ENCODE peak calls at places on chromosomes 11 and 22, in six cellular contexts. F, X, H, G, N and D are unnamed samples.

GRCh38 chr11:91926967-91927366 is 297.7 kb upstream of the FAT3 start:
- DNase-seq in F (no peak), N (no peak), G (no peak), X (no peak), H (no peak), D (no peak)

GRCh38 chr22:46686221-46686872 is 51.7 kb downstream of the CERK start:
- DNase-seq in N (no peak), X (no peak), H (no peak), F (no peak), G (no peak), D (no peak)

GRCh38 chr22:17056807-17057206 is 28.0 kb upstream of the IL17RA start:
- DNase-seq in G (no peak), N (no peak), F (no peak), H (no peak), X (no peak), D (no peak)

GRCh38 chr11:563066-563811 is 2.5 kb downstream of the RASSF7 start:
- DNase-seq in N (no peak), G (no peak), F (no peak), X (no peak), H (no peak), D (peak)

GRCh38 chr11:126082251-126083109 is 19.8 kb upstream of the CDON start:
- DNase-seq in H (no peak), F (peak), G (no peak), N (peak), X (no peak), D (no peak)

GRCh38 chr22:36252754-36253522 is at the start of gene APOL1:
- DNase-seq in H (no peak), X (peak), N (peak), F (no peak), G (peak), D (peak)

GRCh38 chr22:26432619-26433311 is 3.7 kb downstream of the ASPHD2 start:
- DNase-seq in F (no peak), G (no peak), X (no peak), N (no peak), H (no peak), D (peak)

GRCh38 chr11:16987205-16987568 is 27.0 kb downstream of the PLEKHA7 start:
- DNase-seq in G (no peak), F (no peak), X (no peak), H (no peak), N (peak), D (no peak)

GRCh38 chr22:30940655-30941362 is 27.8 kb downstream of the MORC2 start:
- DNase-seq in F (no peak), N (no peak), H (no peak), G (no peak), X (no peak), D (no peak)

GRCh38 chr22:47515384-47516125 is 753.1 kb downstream of the TBC1D22A start:
- DNase-seq in F (no peak), N (no peak), H (no peak), X (no peak), G (no peak), D (no peak)

GRCh38 chr11:12362857-12363256 is 14.5 kb upstream of the PARVA start:
- DNase-seq in F (no peak), X (no peak), G (no peak), N (no peak), H (no peak), D (no peak)

GRCh38 chr22:24893341-24894070 is 53.0 kb downstream of the LHFPL7 start:
- DNase-seq in F (no peak), N (no peak), H (no peak), G (no peak), X (no peak), D (no peak)

GRCh38 chr11:12544986-12545775 is 129.0 kb upstream of the TEAD1 start:
- DNase-seq in N (no peak), X (peak), G (peak), H (no peak), F (no peak), D (peak)

GRCh38 chr11:68525930-68526329 is 65.4 kb downstream of the PPP6R3 start:
- DNase-seq in H (no peak), F (no peak), G (no peak), X (peak), N (no peak), D (peak)

GRCh38 chr22:46390652-46391301 is 55.3 kb downstream of the TRMU start:
- DNase-seq in F (no peak), H (no peak), N (no peak), X (peak), G (no peak), D (peak)

GRCh38 chr22:36781656-36782627 is 6.0 kb upstream of the IFT27 start:
- DNase-seq in F (peak), X (peak), N (peak), G (peak), H (peak), D (peak)

GRCh38 chr11:115194798-115195101 is 309.5 kb downstream of the CADM1 start:
- DNase-seq in H (no peak), X (peak), N (no peak), G (no peak), F (no peak), D (no peak)

GRCh38 chr11:33515347-33515746 is 185.3 kb downstream of the C11orf91 start:
- DNase-seq in N (no peak), F (no peak), G (no peak), X (peak), H (no peak), D (no peak)

GRCh38 chr11:33869511-33870422 is 22.1 kb downstream of the LMO2 start:
- DNase-seq in H (no peak), X (peak), G (peak), F (no peak), N (peak), D (peak)

GRCh38 chr11:62732830-62733229 is 4.5 kb downstream of the TTC9C start:
- DNase-seq in H (no peak), G (peak), N (no peak), X (peak), F (no peak), D (no peak)

GRCh38 chr11:83724704-83725114 is 438.5 kb upstream of the CCDC90B start:
- DNase-seq in F (peak), N (peak), X (no peak), G (peak), H (no peak), D (peak)

GRCh38 chr11:96282846-96283245 is 60.1 kb downstream of the MAML2 start:
- DNase-seq in G (no peak), F (no peak), X (no peak), H (no peak), N (no peak), D (no peak)

GRCh38 chr22:23057331-23057730 is 13.0 kb upstream of the GNAZ start:
- DNase-seq in N (no peak), X (no peak), F (no peak), G (no peak), H (no peak), D (no peak)

GRCh38 chr11:77094841-77095365 is 7.7 kb upstream of the OMP start:
- DNase-seq in G (no peak), N (no peak), X (no peak), H (no peak), F (no peak), D (no peak)

GRCh38 chr11:114183041-114183511 is 113.1 kb upstream of the NNMT start:
- DNase-seq in G (peak), H (no peak), X (no peak), N (no peak), F (no peak), D (no peak)

GRCh38 chr11:15800121-15800800 is 556.1 kb downstream of the SOX6 start:
- DNase-seq in G (peak), H (no peak), F (no peak), N (no peak), X (peak), D (peak)

GRCh38 chr11:11760838-11761237 is 80.9 kb upstream of the USP47 start:
- DNase-seq in F (no peak), N (no peak), X (no peak), G (no peak), H (no peak), D (no peak)

GRCh38 chr22:47030881-47031627 is 268.6 kb downstream of the TBC1D22A start:
- DNase-seq in H (no peak), N (no peak), F (no peak), X (no peak), G (no peak), D (no peak)

GRCh38 chr11:2328656-2329354 is 27.0 kb downstream of the TSPAN32 start:
- DNase-seq in X (no peak), H (peak), G (no peak), N (no peak), F (no peak), D (no peak)

GRCh38 chr22:26589367-26589844 is 526 bp downstream of the TPST2 start:
- DNase-seq in N (no peak), X (peak), F (no peak), H (peak), G (peak), D (no peak)

GRCh38 chr11:1305558-1306056 is 3.8 kb downstream of the TOLLIP start:
- DNase-seq in H (no peak), G (no peak), N (peak), F (no peak), X (no peak), D (no peak)

GRCh38 chr11:66268953-66269906 is 791 bp downstream of the RAB1B start:
- DNase-seq in X (peak), H (no peak), G (peak), F (no peak), N (peak), D (no peak)
- H3K18ac ChIP-seq in X (peak), H (peak), G (peak), F (peak), N (no peak), D (peak)

GRCh38 chr11:67409781-67410368 is 5.6 kb upstream of the CARNS1 start:
- DNase-seq in G (no peak), X (no peak), N (peak), F (peak), H (no peak), D (no peak)
- H2AFZ ChIP-seq in G (peak), X (no peak), N (no peak), F (no peak), H (no peak), D (no peak)

GRCh38 chr11:24837112-24837511 is 340.3 kb downstream of the LUZP2 start:
- DNase-seq in F (no peak), G (no peak), N (no peak), H (no peak), X (no peak), D (no peak)

GRCh38 chr11:24828938-24829337 is 332.1 kb downstream of the LUZP2 start:
- DNase-seq in H (no peak), G (no peak), N (no peak), F (no peak), X (no peak), D (no peak)

GRCh38 chr11:24833598-24833997 is 336.7 kb downstream of the LUZP2 start:
- DNase-seq in N (no peak), X (no peak), H (no peak), F (no peak), G (no peak), D (no peak)
- H3K18ac ChIP-seq in N (no peak), X (no peak), H (no peak), F (no peak), G (no peak), D (no peak)

DNA sequence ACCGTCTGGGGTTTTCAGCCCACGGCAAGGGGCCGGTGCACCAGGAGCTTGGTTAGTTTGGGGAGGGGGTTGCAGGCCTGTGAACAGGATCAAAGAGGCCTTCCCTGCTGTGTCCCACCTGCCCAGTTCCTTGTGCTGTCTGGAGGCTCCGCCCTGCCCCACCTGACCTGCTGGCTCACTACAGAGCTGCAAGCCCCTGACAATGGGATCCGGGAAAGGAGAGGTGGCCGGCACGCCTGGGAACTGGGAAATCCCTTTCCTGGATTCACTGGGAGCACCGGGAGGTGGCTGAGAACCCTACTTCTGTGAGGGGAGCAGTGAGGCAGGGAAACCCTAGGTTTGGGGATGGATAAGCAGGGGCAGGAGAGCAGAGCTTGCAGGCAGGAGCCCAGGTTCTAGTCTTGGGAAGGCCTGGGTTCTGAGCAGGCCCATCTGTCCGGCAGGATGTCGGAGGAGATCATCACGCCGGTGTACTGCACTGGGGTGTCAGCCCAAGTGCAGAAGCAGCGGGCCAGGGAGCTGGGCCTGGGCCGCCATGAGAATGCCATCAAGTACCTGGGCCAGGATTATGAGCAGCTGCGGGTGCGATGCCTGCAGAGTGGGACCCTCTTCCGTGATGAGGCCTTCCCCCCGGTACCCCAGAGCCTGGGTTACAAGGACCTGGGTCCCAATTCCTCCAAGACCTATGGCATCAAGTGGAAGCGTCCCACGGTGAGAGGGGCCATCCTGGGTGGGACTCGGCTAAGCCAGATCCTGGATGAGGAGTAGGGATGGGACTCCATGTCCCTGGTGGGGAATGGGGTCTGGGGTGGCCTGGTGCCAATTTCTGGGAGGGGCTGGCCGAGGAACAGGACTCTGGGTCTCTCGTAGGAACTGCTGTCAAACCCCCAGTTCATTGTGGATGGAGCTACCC is 786 bp downstream of the CAPN1 start:
- DNase-seq in X (no peak), H (no peak), F (no peak), N (peak), G (peak), D (peak)
- H2AFZ ChIP-seq in X (peak), H (peak), F (no peak), N (no peak), G (no peak), D (peak)

DNA sequence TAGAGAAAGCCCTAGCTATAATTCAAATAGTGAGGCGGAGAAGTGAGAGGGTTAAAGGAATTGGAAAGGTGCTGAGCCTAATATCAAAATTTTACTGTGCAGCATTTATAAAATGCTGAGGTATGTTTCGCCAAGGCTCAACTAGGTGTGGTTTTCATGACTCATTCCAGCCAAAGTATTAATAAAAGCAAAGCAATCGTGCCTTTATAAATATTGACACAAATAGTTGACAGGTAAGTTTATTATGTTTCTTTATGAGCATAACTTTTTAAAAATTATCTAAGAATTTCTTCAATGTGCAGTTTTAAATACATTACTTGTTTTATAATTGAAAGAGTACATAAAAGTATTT is 326.8 kb downstream of the BUD13 start:
- DNase-seq in F (no peak), G (no peak), X (no peak), N (no peak), H (no peak), D (no peak)
- H3K18ac ChIP-seq in F (no peak), G (no peak), X (no peak), N (no peak), H (no peak), D (no peak)

GRCh38 chr11:94142308-94143277 is 14.0 kb downstream of the PANX1 start:
- DNase-seq in N (no peak), F (no peak), H (no peak), G (peak), X (no peak), D (no peak)
- H2AFZ ChIP-seq in N (no peak), F (no peak), H (no peak), G (no peak), X (no peak), D (no peak)

GRCh38 chr11:6258571-6258998 is 1.1 kb upstream of the CCKBR start:
- DNase-seq in X (no peak), F (no peak), G (peak), H (peak), N (peak), D (no peak)

GRCh38 chr11:6258141-6258540 is 1.5 kb upstream of the CCKBR start:
- DNase-seq in X (no peak), G (no peak), H (no peak), N (peak), F (no peak), D (no peak)

GRCh38 chr11:6260207-6260726 is 629 bp downstream of the CCKBR start:
- DNase-seq in H (no peak), F (no peak), G (no peak), N (no peak), X (no peak), D (no peak)

GRCh38 chr11:6263664-6264063 is 4.0 kb downstream of the CCKBR start:
- DNase-seq in F (no peak), H (no peak), N (no peak), G (no peak), X (no peak), D (no peak)

DNA sequence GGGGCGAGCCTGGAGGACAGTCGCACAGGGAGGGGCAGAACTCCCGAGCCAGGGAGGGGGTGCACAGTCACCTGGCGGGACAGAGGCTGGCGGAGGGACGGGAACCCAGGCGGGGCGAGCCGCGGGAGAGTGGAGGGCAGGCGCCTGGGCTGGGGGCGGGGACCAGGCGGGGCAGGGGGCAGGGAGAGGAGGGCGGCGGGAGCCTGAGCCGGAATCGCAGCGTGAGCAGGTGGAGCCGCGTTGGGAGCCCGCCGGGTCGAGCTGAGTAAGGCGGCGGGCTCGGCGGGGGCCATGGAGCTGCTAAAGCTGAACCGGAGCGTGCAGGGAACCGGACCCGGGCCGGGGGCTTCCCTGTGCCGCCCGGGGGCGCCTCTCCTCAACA is at the start of gene CCKBR:
- DNase-seq in X (no peak), F (no peak), H (peak), N (peak), G (no peak), D (no peak)
- H3K18ac ChIP-seq in X (no peak), F (no peak), H (peak), N (peak), G (no peak), D (peak)

DNA sequence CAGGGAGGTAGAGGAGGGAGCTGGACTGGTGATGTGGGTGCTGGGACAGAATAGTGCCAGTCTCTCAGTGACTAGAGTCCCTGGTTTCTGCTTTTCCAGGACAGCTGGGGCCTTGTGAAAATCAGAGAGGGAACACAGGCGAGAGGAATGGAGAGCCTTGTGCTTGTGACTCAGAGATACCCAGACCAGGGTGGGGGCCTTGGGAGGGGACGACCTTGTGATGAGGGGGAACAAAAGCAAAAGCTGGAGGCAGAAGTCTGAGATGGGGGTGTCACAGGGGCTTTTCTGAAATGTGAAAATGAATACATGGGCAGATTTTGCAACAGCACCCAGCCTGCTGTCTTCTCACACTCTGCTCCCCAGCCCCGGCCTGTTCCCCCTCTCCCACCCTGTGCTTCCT is 3.4 kb upstream of the NR1H3 start:
- DNase-seq in F (no peak), N (no peak), G (peak), X (no peak), H (no peak), D (no peak)
- H2AFZ ChIP-seq in F (no peak), N (no peak), G (no peak), X (peak), H (no peak), D (no peak)